ENCODE peak calls at places on chromosomes 2 and 18, in six cellular contexts. V, I, L, F, D and E are unnamed samples.

GRCh38 chr2:31428001-31428418 is 13.5 kb upstream of the XDH start:
- DNase-seq in V (no peak), I (no peak), L (peak; percentile 85), F (peak; percentile 48), D (peak; percentile 44), E (no peak)

GRCh38 chr2:59885536-59885935 is 667.9 kb downstream of the BCL11A start:
- DNase-seq in V (no peak), I (no peak), L (peak; percentile 66), F (no peak), D (peak; percentile 1), E (no peak)

GRCh38 chr2:37720533-37721218 is 49.2 kb upstream of the CDC42EP3 start:
- DNase-seq in V (no peak), I (no peak), L (no peak), F (peak; percentile 35), D (peak; percentile 81), E (no peak)

GRCh38 chr18:65221736-65222135 is 529.1 kb upstream of the CDH7 start:
- DNase-seq in V (no peak), I (no peak), L (no peak), F (no peak), D (no peak), E (no peak)

GRCh38 chr2:117942958-117943672 is 70.8 kb downstream of the CCDC93 start:
- DNase-seq in V (no peak), I (peak; percentile 4), L (no peak), F (peak; percentile 81), D (peak; percentile 97), E (peak; percentile 59)

GRCh38 chr2:141611981-141612380 is 518.8 kb downstream of the LRP1B start:
- DNase-seq in V (no peak), I (no peak), L (no peak), F (peak; percentile 0), D (peak; percentile 3), E (no peak)

GRCh38 chr2:241701155-241701404 is 759 bp upstream of the ING5 start:
- DNase-seq in V (no peak), I (no peak), L (no peak), F (no peak), D (no peak), E (peak; percentile 80)

GRCh38 chr18:49997468-49998045 is 184.2 kb upstream of the ACAA2 start:
- DNase-seq in V (no peak), I (no peak), L (no peak), F (no peak), D (no peak), E (no peak)

GRCh38 chr18:24326211-24326610 is 71.4 kb downstream of the OSBPL1A start:
- DNase-seq in V (no peak), I (no peak), L (no peak), F (no peak), D (no peak), E (no peak)

GRCh38 chr2:27347641-27348040 is 8.9 kb downstream of the GTF3C2 start:
- DNase-seq in V (no peak), I (no peak), L (no peak), F (no peak), D (no peak), E (no peak)

GRCh38 chr2:39659765-39660611 is 5.7 kb upstream of the TMEM178A start:
- DNase-seq in V (no peak), I (no peak), L (no peak), F (no peak), D (no peak), E (no peak)

GRCh38 chr2:188983427-188984101 is 9.4 kb downstream of the COL3A1 start:
- DNase-seq in V (no peak), I (peak; percentile 3), L (no peak), F (peak; percentile 69), D (peak; percentile 60), E (no peak)

GRCh38 chr2:200467806-200468686 is 41.8 kb downstream of the KCTD18 start:
- DNase-seq in V (no peak), I (no peak), L (no peak), F (no peak), D (no peak), E (no peak)

GRCh38 chr2:150981826-150982225 is 279.8 kb downstream of the RBM43 start:
- DNase-seq in V (no peak), I (no peak), L (no peak), F (peak; percentile 1), D (peak; percentile 11), E (no peak)

GRCh38 chr2:230980468-230980867 is 15.5 kb upstream of the SPATA3 start:
- DNase-seq in V (no peak), I (no peak), L (no peak), F (no peak), D (peak; percentile 11), E (no peak)

GRCh38 chr2:81767173-81767720 is 1462.7 kb upstream of the LRRTM1 start:
- DNase-seq in V (no peak), I (peak; percentile 1), L (no peak), F (no peak), D (no peak), E (no peak)

GRCh38 chr18:1048048-1048447 is 143.4 kb downstream of the ADCYAP1 start:
- DNase-seq in V (no peak), I (peak; percentile 29), L (no peak), F (peak; percentile 67), D (peak; percentile 68), E (no peak)

GRCh38 chr2:177905640-177906039 is 166.9 kb downstream of the PDE11A start:
- DNase-seq in V (no peak), I (no peak), L (no peak), F (no peak), D (no peak), E (no peak)

GRCh38 chr18:12890500-12890899 is 6.5 kb upstream of the PTPN2 start:
- DNase-seq in V (no peak), I (no peak), L (no peak), F (no peak), D (peak; percentile 11), E (no peak)

GRCh38 chr18:34207344-34207851 is 17.3 kb downstream of the NOL4 start:
- DNase-seq in V (no peak), I (no peak), L (no peak), F (no peak), D (no peak), E (no peak)

GRCh38 chr2:74958277-74959105 is at the start of gene POLE4:
- DNase-seq in V (peak; percentile 78), I (peak; percentile 78), L (peak; percentile 95), F (peak; percentile 87), D (peak; percentile 87), E (peak; percentile 58)

GRCh38 chr2:176650811-176651559 is 381.7 kb downstream of the MTX2 start:
- DNase-seq in V (no peak), I (no peak), L (no peak), F (no peak), D (no peak), E (no peak)

GRCh38 chr2:212381428-212382102 is 157.0 kb downstream of the ERBB4 start:
- DNase-seq in V (no peak), I (no peak), L (no peak), F (no peak), D (no peak), E (no peak)

GRCh38 chr2:157898591-157898996 is 22.5 kb upstream of the ACVR1 start:
- DNase-seq in V (no peak), I (peak; percentile 78), L (no peak), F (peak; percentile 82), D (peak; percentile 80), E (no peak)

GRCh38 chr2:62383843-62384242 is 122.2 kb downstream of the TMEM17 start:
- DNase-seq in V (no peak), I (no peak), L (no peak), F (peak; percentile 64), D (peak; percentile 29), E (no peak)

GRCh38 chr18:57589162-57589561 is 2.7 kb upstream of the FECH start:
- DNase-seq in V (no peak), I (no peak), L (no peak), F (no peak), D (no peak), E (no peak)

GRCh38 chr2:159797468-159798375 is at the start of gene CD302:
- DNase-seq in V (peak; percentile 27), I (peak; percentile 29), L (peak; percentile 83), F (peak; percentile 60), D (peak; percentile 54), E (no peak)

GRCh38 chr2:58521803-58522602 is 280.9 kb upstream of the FANCL start:
- DNase-seq in V (peak; percentile 12), I (peak; percentile 17), L (peak; percentile 65), F (peak; percentile 56), D (peak; percentile 27), E (no peak)

GRCh38 chr2:227871375-227871788 is at the start of gene DAW1:
- DNase-seq in V (peak; percentile 57), I (no peak), L (peak; percentile 83), F (peak; percentile 65), D (peak; percentile 63), E (no peak)